ENCODE peak calls at places on chromosome 19, in eight cellular contexts. G is NAMALWA; S is natural killer cell treated with Interleukin-12 subunit alpha and Interleukin-12 subunit beta and Interleukin-15 and Interleukin-18, amount 100 ng/mL, for 72 hours; L is GOT3; T is Peyer's patch; H is activated T-cell treated with anti-CD3 and anti-CD28 coated beads for 1 hour; Z is naive thymus-derived CD4-positive, alpha-beta T cell; E is heart left ventricle. W is an unnamed sample.

GRCh38 chr19:1469200-1469935 is 9.6 kb downstream of the C19orf25 start:
- DNase-seq in S (no peak), T (no peak), H (no peak), E (no peak), L (no peak), Z (peak), G (no peak), W (no peak)

GRCh38 chr19:28358604-28359003 is 854.3 kb downstream of the UQCRFS1 start:
- DNase-seq in G (no peak), H (no peak), E (no peak), L (no peak), S (no peak), Z (no peak), T (no peak), W (no peak)

GRCh38 chr19:44308011-44308410 is 3.2 kb upstream of the ZNF235 start:
- DNase-seq in Z (no peak), H (no peak), G (no peak), T (no peak), S (no peak), E (no peak), L (no peak), W (no peak)

GRCh38 chr19:28494466-28494865 is 718.5 kb downstream of the UQCRFS1 start:
- DNase-seq in H (no peak), S (no peak), T (no peak), L (no peak), E (no peak), G (no peak), Z (no peak), W (no peak)

GRCh38 chr19:41205995-41206394 is 13.0 kb downstream of the CYP2S1 start:
- DNase-seq in G (no peak), H (no peak), E (peak), Z (no peak), S (no peak), L (no peak), T (no peak), W (no peak)

GRCh38 chr19:7486923-7487322 is 1.9 kb downstream of the PEX11G start:
- DNase-seq in H (no peak), G (no peak), E (no peak), Z (no peak), L (no peak), T (no peak), S (no peak), W (no peak)

GRCh38 chr19:35349614-35350521 is 2.2 kb downstream of the FFAR1 start:
- DNase-seq in H (no peak), G (peak), L (no peak), S (no peak), E (peak), Z (no peak), T (peak), W (no peak)

GRCh38 chr19:49677232-49677881 is at the start of gene PRMT1:
- DNase-seq in L (no peak), T (peak), H (no peak), G (peak), E (peak), Z (peak), S (peak), W (peak)

GRCh38 chr19:7506385-7507328 is 9.2 kb upstream of the ZNF358 start:
- DNase-seq in Z (no peak), E (peak), H (no peak), L (no peak), S (no peak), G (peak), T (peak), W (peak)

W was measured in NCI-H146.